ENCODE peak calls at places on chromosomes 13 and 19, in seven cellular contexts. U, V, Z, G, E, T and S are unnamed samples. For H3K36me3, the result is how much of the 10 kb centered on the place peaks cover.

GRCh38 chr13:67438465-67438864 is 208.3 kb upstream of the PCDH9 start:
- DNase-seq in U (no peak), V (no peak), Z (no peak), G (no peak), E (no peak), T (no peak), S (no peak)

GRCh38 chr13:74479124-74479523 is 344.9 kb upstream of the KLF12 start:
- DNase-seq in U (no peak), V (no peak), Z (no peak), G (no peak), E (no peak), T (peak), S (no peak)

GRCh38 chr13:42215578-42216421 is 56.2 kb upstream of the AKAP11 start:
- DNase-seq in U (peak), V (peak), Z (no peak), G (no peak), E (peak), T (peak), S (peak)

GRCh38 chr13:98577823-98578285 is 947 bp upstream of the STK24 start:
- DNase-seq in U (peak), V (peak), Z (no peak), G (no peak), E (no peak), T (no peak), S (no peak)

GRCh38 chr13:109651854-109652253 is 134.5 kb downstream of the IRS2 start:
- DNase-seq in U (peak), V (no peak), Z (no peak), G (no peak), E (no peak), T (no peak), S (no peak)

GRCh38 chr19:42634409-42635232 is 39.9 kb upstream of the CEACAM8 start:
- DNase-seq in U (no peak), V (peak), Z (no peak), G (no peak), E (peak), T (peak), S (peak)

GRCh38 chr19:47069795-47070194 is 21.4 kb upstream of the TMEM160 start:
- DNase-seq in U (no peak), V (no peak), Z (no peak), G (no peak), E (no peak), T (no peak), S (no peak)

GRCh38 chr19:44807652-44808462 is 1.0 kb upstream of the BCAM start:
- DNase-seq in U (no peak), V (peak), Z (no peak), G (no peak), E (peak), T (peak), S (peak)

GRCh38 chr13:113969973-113970611 is 3.8 kb downstream of the C13orf46 start:
- DNase-seq in U (peak), V (peak), Z (peak), G (peak), E (no peak), T (no peak), S (no peak)

GRCh38 chr13:76948139-76948538 is at the start of gene ACOD1:
- DNase-seq in U (no peak), V (no peak), Z (no peak), G (no peak), E (no peak), T (no peak), S (no peak)

GRCh38 chr13:36030670-36031331 is 100.4 kb downstream of the DCLK1 start:
- DNase-seq in U (no peak), V (no peak), Z (no peak), G (no peak), E (peak), T (peak), S (peak)

GRCh38 chr13:34588362-34588761 is 353.7 kb upstream of the NBEA start:
- DNase-seq in U (no peak), V (no peak), Z (no peak), G (peak), E (no peak), T (no peak), S (no peak)

DNA sequence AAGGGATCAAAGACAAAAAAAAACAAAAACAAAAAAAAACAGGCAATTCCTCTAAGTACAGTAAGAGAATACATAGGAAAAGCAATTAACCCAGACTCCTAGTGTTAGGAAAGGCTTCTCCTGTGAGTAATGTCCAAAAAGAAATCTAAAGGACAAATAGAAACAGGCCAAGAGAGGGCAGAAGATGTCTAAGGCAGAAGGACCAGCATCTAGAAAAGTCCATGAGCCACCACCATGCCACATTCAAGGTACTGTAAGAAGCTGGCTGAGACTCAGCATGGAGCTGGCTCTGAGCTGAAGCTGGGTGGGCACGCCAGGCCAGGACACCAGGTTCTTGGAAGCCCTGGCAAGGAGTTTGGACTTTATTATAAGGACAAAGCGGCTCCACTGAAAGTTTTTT is 118.1 kb upstream of the FRY start:
- DNase-seq in U (no peak), V (no peak), Z (no peak), G (no peak), E (no peak), T (no peak), S (no peak)
- TF ChIP-seq CTCF in U (peak), V (no peak), Z (no peak), G (no peak), E (no peak), T (no peak), S (no peak)

GRCh38 chr19:10691883-10692282 is 9.4 kb upstream of the QTRT1 start:
- DNase-seq in U (no peak), V (no peak), Z (no peak), G (no peak), E (no peak), T (no peak), S (no peak)

GRCh38 chr19:10688545-10689280 is 12.5 kb upstream of the QTRT1 start:
- DNase-seq in U (no peak), V (no peak), Z (no peak), G (no peak), E (no peak), T (no peak), S (no peak)

GRCh38 chr19:10692673-10693264 is 8.5 kb upstream of the QTRT1 start:
- DNase-seq in U (no peak), V (no peak), Z (no peak), G (no peak), E (no peak), T (no peak), S (no peak)

GRCh38 chr19:10691178-10691881 is 9.9 kb upstream of the QTRT1 start:
- DNase-seq in U (no peak), V (no peak), Z (no peak), G (no peak), E (no peak), T (no peak), S (no peak)

GRCh38 chr19:10690351-10690781 is 10.9 kb upstream of the QTRT1 start:
- DNase-seq in U (no peak), V (peak), Z (peak), G (no peak), E (peak), T (no peak), S (peak)
- H3K36me3 ChIP-seq in U (under half), V (under half), Z (under half), G (under half), E (half or more), T (under half), S (half or more)

GRCh38 chr13:24613128-24613527 is 67.1 kb upstream of the ATP12A start:
- DNase-seq in U (no peak), V (no peak), Z (no peak), G (no peak), E (no peak), T (no peak), S (no peak)

GRCh38 chr13:24615114-24615513 is 65.1 kb upstream of the ATP12A start:
- DNase-seq in U (no peak), V (no peak), Z (no peak), G (no peak), E (no peak), T (no peak), S (no peak)

GRCh38 chr13:24614306-24615080 is 65.7 kb upstream of the ATP12A start:
- DNase-seq in U (no peak), V (no peak), Z (no peak), G (peak), E (no peak), T (no peak), S (no peak)

GRCh38 chr13:24612726-24613125 is 67.5 kb upstream of the ATP12A start:
- DNase-seq in U (no peak), V (no peak), Z (no peak), G (no peak), E (no peak), T (no peak), S (no peak)

DNA sequence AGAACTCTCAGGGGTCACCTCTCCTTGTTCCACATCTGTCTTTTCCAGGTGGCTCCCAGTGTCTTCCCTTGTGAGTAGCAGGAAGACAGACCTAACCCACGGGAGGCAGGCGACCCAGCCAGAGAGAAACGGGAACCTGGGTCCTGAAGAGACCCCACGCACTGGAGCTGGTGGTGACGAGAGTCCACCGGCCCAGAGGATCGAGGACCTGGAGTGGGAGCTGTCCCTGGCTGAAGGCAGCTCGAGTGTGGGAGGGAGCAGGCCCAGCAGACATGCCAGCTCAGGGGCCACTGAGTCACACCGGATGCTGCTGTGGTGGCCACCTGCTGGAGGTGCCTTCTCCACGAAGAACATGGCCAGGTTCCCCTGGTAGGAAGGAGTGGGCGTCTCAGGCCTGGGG is 66.5 kb upstream of the ATP12A start:
- DNase-seq in U (no peak), V (no peak), Z (no peak), G (peak), E (no peak), T (no peak), S (no peak)
- H3K27ac ChIP-seq in U (no peak), V (no peak), Z (no peak), G (no peak), E (no peak), T (no peak), S (no peak)

GRCh38 chr19:16365300-16365996 is 40.8 kb downstream of the KLF2 start:
- DNase-seq in U (no peak), V (no peak), Z (no peak), G (no peak), E (no peak), T (no peak), S (no peak)
- TF ChIP-seq CTCF in U (no peak), V (no peak), Z (no peak), G (no peak), E (no peak), T (no peak), S (no peak)

GRCh38 chr19:21046489-21046888 is 26.0 kb downstream of the ZNF430 start:
- DNase-seq in U (no peak), V (no peak), Z (no peak), G (no peak), E (no peak), T (no peak), S (no peak)
- H3K36me3 ChIP-seq in U (under half), V (under half), Z (half or more), G (under half), E (under half), T (under half), S (under half)